ENCODE peak calls at places on chromosome 4, in nine cellular contexts. R is nephron progenitor cell; U is A172; Q is left cardiac atrium; X is stimulated activated CD4-positive, alpha-beta T cell treated with anti-CD3 and anti-CD28 coated beads, Interleukin-1b, Interleukin-23, amount 100 ng/mL, for 1 hour; J is caudate nucleus; H is IMR-90; P is AG09309; L is GM12891. G is an unnamed sample.

GRCh38 chr4:108426493-108426892 is 193.9 kb upstream of the RPL34 start:
- DNase-seq in R (no peak), U (peak), Q (no peak), X (no peak), J (no peak), H (peak), P (peak), L (no peak), G (no peak)

GRCh38 chr4:126466848-126467247 is 1152.1 kb downstream of the FAT4 start:
- DNase-seq in R (no peak), U (no peak), Q (no peak), X (no peak), J (no peak), H (no peak), P (no peak), L (no peak), G (no peak)

GRCh38 chr4:79492148-79492547 is 84.1 kb upstream of the GK2 start:
- DNase-seq in R (no peak), U (no peak), Q (peak), X (no peak), J (no peak), H (no peak), P (no peak), L (no peak), G (no peak)

GRCh38 chr4:76198411-76199237 is 15.0 kb downstream of the SCARB2 start:
- DNase-seq in R (peak), U (peak), Q (peak), X (no peak), J (peak), H (peak), P (peak), L (no peak), G (peak)

GRCh38 chr4:72842323-72842722 is 227.2 kb downstream of the COX18 start:
- DNase-seq in R (no peak), U (no peak), Q (no peak), X (no peak), J (no peak), H (no peak), P (no peak), L (no peak), G (no peak)

GRCh38 chr4:5998333-5998936 is 19.8 kb downstream of the C4orf50 start:
- DNase-seq in R (peak), U (peak), Q (peak), X (no peak), J (peak), H (peak), P (peak), L (peak), G (peak)

GRCh38 chr4:44196796-44197195 is 251.8 kb downstream of the KCTD8 start:
- DNase-seq in R (no peak), U (no peak), Q (no peak), X (no peak), J (no peak), H (no peak), P (no peak), L (no peak), G (no peak)

GRCh38 chr4:10123227-10124101 is 6.9 kb upstream of the WDR1 start:
- DNase-seq in R (peak), U (no peak), Q (peak), X (no peak), J (no peak), H (peak), P (no peak), L (no peak), G (peak)

GRCh38 chr4:63123441-63123840 is 1285.8 kb downstream of the TECRL start:
- DNase-seq in R (no peak), U (peak), Q (no peak), X (no peak), J (no peak), H (no peak), P (no peak), L (no peak), G (no peak)

GRCh38 chr4:153651041-153651960 is 32.8 kb upstream of the TLR2 start:
- DNase-seq in R (no peak), U (peak), Q (peak), X (no peak), J (no peak), H (no peak), P (no peak), L (no peak), G (peak)

GRCh38 chr4:624705-625590 is at the start of gene PDE6B:
- DNase-seq in R (peak), U (no peak), Q (no peak), X (no peak), J (no peak), H (no peak), P (no peak), L (no peak), G (peak)

GRCh38 chr4:76755756-76756155 is 142.2 kb downstream of the SOWAHB start:
- DNase-seq in R (no peak), U (no peak), Q (no peak), X (no peak), J (no peak), H (no peak), P (no peak), L (no peak), G (no peak)

GRCh38 chr4:82287720-82288119 is 86.1 kb downstream of the HNRNPD start:
- DNase-seq in R (no peak), U (no peak), Q (no peak), X (no peak), J (no peak), H (no peak), P (no peak), L (no peak), G (no peak)

GRCh38 chr4:87044511-87045369 is 109.9 kb downstream of the AFF1 start:
- DNase-seq in R (peak), U (no peak), Q (no peak), X (no peak), J (no peak), H (no peak), P (no peak), L (no peak), G (no peak)

GRCh38 chr4:159105063-159105414 is 2.2 kb downstream of the RAPGEF2 start:
- DNase-seq in R (no peak), U (peak), Q (no peak), X (no peak), J (no peak), H (peak), P (no peak), L (no peak), G (no peak)

GRCh38 chr4:17854076-17854475 is 43.3 kb downstream of the NCAPG start:
- DNase-seq in R (no peak), U (no peak), Q (no peak), X (no peak), J (no peak), H (no peak), P (no peak), L (no peak), G (no peak)

GRCh38 chr4:186693159-186693815 is 30.4 kb downstream of the FAT1 start:
- DNase-seq in R (no peak), U (peak), Q (peak), X (no peak), J (no peak), H (peak), P (peak), L (no peak), G (peak)

GRCh38 chr4:171920901-171921300 is 107.7 kb downstream of the GALNTL6 start:
- DNase-seq in R (no peak), U (no peak), Q (no peak), X (no peak), J (no peak), H (no peak), P (no peak), L (no peak), G (no peak)

GRCh38 chr4:52594961-52595360 is 64.1 kb downstream of the USP46 start:
- DNase-seq in R (no peak), U (no peak), Q (no peak), X (no peak), J (no peak), H (peak), P (no peak), L (no peak), G (no peak)

GRCh38 chr4:150423074-150423473 is 158.9 kb upstream of the MAB21L2 start:
- DNase-seq in R (no peak), U (no peak), Q (no peak), X (no peak), J (no peak), H (no peak), P (no peak), L (no peak), G (no peak)

GRCh38 chr4:74428278-74428677 is 16.7 kb upstream of the AREG start:
- DNase-seq in R (no peak), U (no peak), Q (no peak), X (no peak), J (no peak), H (peak), P (no peak), L (no peak), G (no peak)

GRCh38 chr4:98827661-98828060 is 101.3 kb downstream of the EIF4E start:
- DNase-seq in R (no peak), U (no peak), Q (no peak), X (no peak), J (no peak), H (no peak), P (no peak), L (no peak), G (no peak)

GRCh38 chr4:170675568-170676262 is 586.0 kb upstream of the AADAT start:
- DNase-seq in R (no peak), U (peak), Q (no peak), X (no peak), J (no peak), H (peak), P (no peak), L (no peak), G (no peak)

GRCh38 chr4:47219586-47219985 is 188.2 kb downstream of the GABRB1 start:
- DNase-seq in R (no peak), U (no peak), Q (no peak), X (no peak), J (no peak), H (peak), P (no peak), L (no peak), G (no peak)